ENCODE peak calls at places on chromosomes 13 and 19, in five cellular contexts. D, L, G, J and I are unnamed samples.
A peak's percentile ranks its signal among the peaks of the same experiment; 100 is the strongest.

GRCh38 chr13:96785986-96786385 is 208.3 kb downstream of the OXGR1 start:
- DNase-seq in J (no peak), L (no peak), D (no peak), G (no peak), I (no peak)

GRCh38 chr19:6753178-6754031 is 13.8 kb downstream of the SH2D3A start:
- DNase-seq in D (no peak), J (peak; percentile 67), L (peak; percentile 54), G (peak; percentile 90), I (peak; percentile 72)

GRCh38 chr13:26971990-26972888 is 199.4 kb downstream of the USP12 start:
- DNase-seq in L (peak; percentile 27), D (peak; percentile 29), G (peak; percentile 34), J (no peak), I (peak; percentile 37)

GRCh38 chr19:14614099-14614412 is 31.2 kb downstream of the CLEC17A start:
- DNase-seq in G (no peak), J (no peak), L (no peak), D (no peak), I (no peak)

GRCh38 chr13:113759525-113760137 is 605 bp downstream of the TMEM255B start:
- DNase-seq in L (peak; percentile 16), J (no peak), D (no peak), G (peak; percentile 76), I (peak; percentile 7)

GRCh38 chr13:102311433-102311796 is 90.4 kb downstream of the FGF14 start:
- DNase-seq in G (no peak), L (no peak), J (no peak), D (no peak), I (no peak)

GRCh38 chr13:23695711-23696512 is 125.7 kb downstream of the TNFRSF19 start:
- DNase-seq in L (no peak), G (peak; percentile 75), J (no peak), D (no peak), I (no peak)

GRCh38 chr19:40585677-40586422 is 9.2 kb downstream of the SHKBP1 start:
- DNase-seq in L (peak; percentile 45), D (no peak), J (no peak), G (no peak), I (peak; percentile 58)

GRCh38 chr13:52599853-52600603 is 42.2 kb upstream of the HNRNPA1L2 start:
- DNase-seq in L (no peak), D (no peak), G (peak; percentile 70), J (no peak), I (peak; percentile 41)

GRCh38 chr19:4390017-4390861 is 10.1 kb downstream of the SH3GL1 start:
- DNase-seq in L (peak; percentile 63), D (no peak), G (peak; percentile 66), J (no peak), I (peak; percentile 79)

GRCh38 chr19:49642488-49643035 is 553 bp downstream of the SCAF1 start:
- DNase-seq in G (no peak), L (no peak), D (no peak), J (no peak), I (no peak)

GRCh38 chr19:35641515-35642151 is at the start of gene ETV2:
- DNase-seq in J (no peak), G (no peak), L (peak; percentile 12), D (no peak), I (peak; percentile 38)

GRCh38 chr13:27264181-27264580 is 6.4 kb upstream of the RASL11A start:
- DNase-seq in D (peak; percentile 67), J (no peak), L (peak; percentile 64), G (no peak), I (peak; percentile 82)

GRCh38 chr13:26529441-26529840 is 28.0 kb upstream of the WASF3 start:
- DNase-seq in J (no peak), D (no peak), L (peak; percentile 76), G (no peak), I (peak; percentile 83)

GRCh38 chr19:17751103-17751911 is at the start of gene FCHO1:
- DNase-seq in L (no peak), D (no peak), J (peak; percentile 80), G (peak; percentile 77), I (no peak)

GRCh38 chr19:15178629-15179308 is 22.0 kb downstream of the NOTCH3 start:
- DNase-seq in D (no peak), L (no peak), J (no peak), G (no peak), I (no peak)

GRCh38 chr13:94345374-94346195 is 133.9 kb downstream of the DCT start:
- DNase-seq in L (peak; percentile 76), J (no peak), D (peak; percentile 28), G (no peak), I (peak; percentile 65)

GRCh38 chr19:8041553-8041952 is 11.0 kb upstream of the CCL25 start:
- DNase-seq in G (no peak), J (no peak), L (no peak), D (no peak), I (no peak)

GRCh38 chr13:58032676-58033440 is 401.3 kb downstream of the PCDH17 start:
- DNase-seq in L (no peak), G (no peak), J (no peak), D (no peak), I (no peak)

GRCh38 chr13:91710733-91711132 is 312.3 kb downstream of the GPC5 start:
- DNase-seq in J (no peak), D (no peak), L (no peak), G (no peak), I (no peak)

GRCh38 chr13:80361883-80362327 is 21.0 kb upstream of the SPRY2 start:
- DNase-seq in G (no peak), D (no peak), L (no peak), J (no peak), I (no peak)

GRCh38 chr19:31066385-31066784 is 282.9 kb downstream of the TSHZ3 start:
- DNase-seq in L (no peak), G (no peak), D (no peak), J (no peak), I (peak; percentile 84)

GRCh38 chr19:17527326-17527725 is 15.9 kb downstream of the PGLS start:
- DNase-seq in J (no peak), L (no peak), G (no peak), D (no peak), I (no peak)

GRCh38 chr19:39423258-39424086 is 11.0 kb downstream of the PLEKHG2 start:
- DNase-seq in L (no peak), G (peak; percentile 53), J (no peak), D (no peak), I (no peak)

GRCh38 chr13:46615888-46616531 is 63.0 kb downstream of the LRCH1 start:
- DNase-seq in L (peak; percentile 70), D (no peak), J (no peak), G (no peak), I (peak; percentile 49)

GRCh38 chr19:1840541-1841115 is 7.7 kb downstream of the REXO1 start:
- DNase-seq in D (no peak), G (no peak), L (no peak), J (no peak), I (peak; percentile 30)

GRCh38 chr19:58279042-58279924 is 528 bp downstream of the ZNF8 start:
- DNase-seq in J (peak; percentile 18), G (peak; percentile 88), D (no peak), L (peak; percentile 74), I (peak; percentile 80)

GRCh38 chr19:35907377-35907745 is 734 bp downstream of the TYROBP start:
- DNase-seq in G (no peak), J (no peak), L (no peak), D (no peak), I (no peak)

GRCh38 chr19:16371540-16371986 is 46.9 kb downstream of the KLF2 start:
- DNase-seq in J (peak; percentile 89), L (no peak), D (no peak), G (peak; percentile 88), I (no peak)

GRCh38 chr13:27037171-27037570 is 134.4 kb downstream of the USP12 start:
- DNase-seq in L (no peak), G (no peak), D (no peak), J (no peak), I (no peak)

GRCh38 chr13:30148171-30148754 is 159.1 kb downstream of the KATNAL1 start:
- DNase-seq in J (no peak), D (no peak), L (no peak), G (no peak), I (no peak)

GRCh38 chr19:55485439-55486011 is 537 bp downstream of the NAT14 start:
- DNase-seq in D (no peak), G (no peak), J (no peak), L (no peak), I (no peak)

GRCh38 chr19:1401138-1401888 is at the start of gene GAMT:
- DNase-seq in J (peak; percentile 45), G (peak; percentile 79), L (no peak), D (no peak), I (no peak)

GRCh38 chr13:42600943-42601342 is 27.0 kb downstream of the TNFSF11 start:
- DNase-seq in G (no peak), L (peak; percentile 12), D (no peak), J (no peak), I (no peak)

GRCh38 chr13:80262051-80262695 is 78.8 kb downstream of the SPRY2 start:
- DNase-seq in G (no peak), D (no peak), L (no peak), J (no peak), I (no peak)

GRCh38 chr13:46106839-46107371 is 2.1 kb upstream of the CPB2 start:
- DNase-seq in J (no peak), D (no peak), L (no peak), G (no peak), I (no peak)

GRCh38 chr13:109136873-109137272 is 507.5 kb downstream of the MYO16 start:
- DNase-seq in L (no peak), D (no peak), J (no peak), G (no peak), I (no peak)

GRCh38 chr19:47631681-47632446 is 22.9 kb downstream of the BICRA start:
- DNase-seq in D (no peak), J (no peak), L (peak; percentile 59), G (no peak), I (no peak)